ENCODE peak calls at places on chromosome 18, in nine cellular contexts. Y is activated T-cell treated with anti-CD3 and anti-CD28 coated beads, Interleukin-2, amount 50 U/mL, for 24 hours; X is EH; A is CD8-positive, alpha-beta memory T cell; C is HS-5; P is MV-4-11; T is fibroblast of the aortic adventitia; Q is iris pigment epithelial cell; H is activated CD4-positive, alpha-beta T cell treated with anti-CD3 and anti-CD28 coated beads, Interleukin-2, amount 10 ng/mL, durations not matched to agents 7 days and 5 days. Z is an unnamed sample.

GRCh38 chr18:10404148-10404547 is 50.3 kb upstream of the APCDD1 start:
- DNase-seq in Y (no peak), X (no peak), A (no peak), C (no peak), P (no peak), T (no peak), Q (no peak), H (no peak), Z (no peak)

GRCh38 chr18:49584431-49584830 is 22.6 kb downstream of the LIPG start:
- DNase-seq in Y (no peak), X (no peak), A (no peak), C (no peak), P (no peak), T (peak; percentile 39), Q (no peak), H (no peak), Z (no peak)

GRCh38 chr18:55243852-55244251 is 284.6 kb upstream of the CCDC68 start:
- DNase-seq in Y (no peak), X (peak; percentile 77), A (no peak), C (no peak), P (no peak), T (peak; percentile 93), Q (peak; percentile 75), H (no peak), Z (no peak)

GRCh38 chr18:79583984-79584401 is 95.6 kb upstream of the CTDP1 start:
- DNase-seq in Y (no peak), X (no peak), A (no peak), C (no peak), P (peak; percentile 5), T (no peak), Q (no peak), H (no peak), Z (no peak)

GRCh38 chr18:78975699-78976098 is 3.9 kb upstream of the SALL3 start:
- DNase-seq in Y (no peak), X (no peak), A (no peak), C (no peak), P (no peak), T (no peak), Q (no peak), H (no peak), Z (no peak)

GRCh38 chr18:74596959-74597661 is 560 bp upstream of the ZNF407 start:
- DNase-seq in Y (peak; percentile 85), X (peak; percentile 76), A (no peak), C (no peak), P (peak; percentile 79), T (no peak), Q (peak; percentile 71), H (peak; percentile 73), Z (no peak)

GRCh38 chr18:9861157-9861556 is 24.6 kb upstream of the TXNDC2 start:
- DNase-seq in Y (no peak), X (no peak), A (no peak), C (no peak), P (no peak), T (no peak), Q (no peak), H (no peak), Z (no peak)

GRCh38 chr18:68275616-68276015 is 439.3 kb downstream of the TMX3 start:
- DNase-seq in Y (no peak), X (peak; percentile 90), A (no peak), C (peak; percentile 30), P (no peak), T (peak; percentile 56), Q (peak; percentile 95), H (no peak), Z (peak; percentile 46)

GRCh38 chr18:70382032-70382431 is 93.2 kb downstream of the SOCS6 start:
- DNase-seq in Y (no peak), X (no peak), A (no peak), C (no peak), P (peak; percentile 41), T (no peak), Q (no peak), H (no peak), Z (no peak)

GRCh38 chr18:48548404-48548771 is 9.6 kb downstream of the CTIF start:
- DNase-seq in Y (no peak), X (peak; percentile 94), A (no peak), C (no peak), P (peak; percentile 27), T (peak; percentile 87), Q (no peak), H (no peak), Z (no peak)

GRCh38 chr18:35625232-35625631 is 43.7 kb downstream of the GALNT1 start:
- DNase-seq in Y (no peak), X (no peak), A (no peak), C (no peak), P (no peak), T (no peak), Q (no peak), H (no peak), Z (no peak)

GRCh38 chr18:61735564-61736102 is 157.2 kb downstream of the RNF152 start:
- DNase-seq in Y (no peak), X (no peak), A (no peak), C (no peak), P (no peak), T (no peak), Q (no peak), H (no peak), Z (peak; percentile 22)

GRCh38 chr18:841647-842370 is 29.8 kb upstream of the YES1 start:
- DNase-seq in Y (no peak), X (no peak), A (no peak), C (no peak), P (no peak), T (no peak), Q (no peak), H (no peak), Z (no peak)

GRCh38 chr18:10523544-10523943 is 2.3 kb upstream of the NAPG start:
- DNase-seq in Y (no peak), X (no peak), A (no peak), C (no peak), P (no peak), T (no peak), Q (no peak), H (no peak), Z (no peak)

GRCh38 chr18:58497845-58498244 is 131.0 kb downstream of the ALPK2 start:
- DNase-seq in Y (no peak), X (peak; percentile 82), A (no peak), C (peak; percentile 0), P (no peak), T (no peak), Q (no peak), H (no peak), Z (no peak)

GRCh38 chr18:58989184-58989759 is 124.6 kb downstream of the ZNF532 start:
- DNase-seq in Y (no peak), X (no peak), A (no peak), C (no peak), P (no peak), T (no peak), Q (no peak), H (no peak), Z (no peak)

GRCh38 chr18:61738488-61738887 is 154.3 kb downstream of the RNF152 start:
- DNase-seq in Y (no peak), X (peak; percentile 74), A (no peak), C (no peak), P (peak; percentile 91), T (peak; percentile 26), Q (peak; percentile 40), H (no peak), Z (peak; percentile 8)

GRCh38 chr18:8912348-8913057 is 190.0 kb upstream of the NDUFV2 start:
- DNase-seq in Y (no peak), X (peak; percentile 37), A (no peak), C (no peak), P (no peak), T (no peak), Q (no peak), H (no peak), Z (no peak)

GRCh38 chr18:50853863-50854271 is 25.1 kb upstream of the ME2 start:
- DNase-seq in Y (no peak), X (peak; percentile 15), A (no peak), C (peak; percentile 61), P (peak; percentile 89), T (peak; percentile 72), Q (peak; percentile 89), H (no peak), Z (peak; percentile 66)

GRCh38 chr18:48680871-48681270 is 142.0 kb downstream of the CTIF start:
- DNase-seq in Y (no peak), X (no peak), A (no peak), C (no peak), P (no peak), T (peak; percentile 67), Q (no peak), H (no peak), Z (no peak)

GRCh38 chr18:54147439-54147838 is 77.0 kb downstream of the MBD2 start:
- DNase-seq in Y (no peak), X (no peak), A (no peak), C (no peak), P (no peak), T (no peak), Q (no peak), H (no peak), Z (no peak)

GRCh38 chr18:56314396-56314795 is 324.0 kb downstream of the TXNL1 start:
- DNase-seq in Y (no peak), X (peak; percentile 55), A (no peak), C (no peak), P (peak; percentile 46), T (peak; percentile 32), Q (no peak), H (no peak), Z (no peak)

GRCh38 chr18:77702686-77703085 is 453.0 kb downstream of the GALR1 start:
- DNase-seq in Y (no peak), X (no peak), A (no peak), C (no peak), P (no peak), T (peak; percentile 19), Q (peak; percentile 25), H (no peak), Z (no peak)

GRCh38 chr18:73232933-73233332 is 365.1 kb upstream of the NETO1 start:
- DNase-seq in Y (no peak), X (no peak), A (no peak), C (no peak), P (peak; percentile 55), T (no peak), Q (no peak), H (no peak), Z (no peak)

GRCh38 chr18:6489977-6490376 is 75.3 kb upstream of the L3MBTL4 start:
- DNase-seq in Y (no peak), X (no peak), A (no peak), C (no peak), P (no peak), T (no peak), Q (no peak), H (no peak), Z (no peak)

Z was measured in retinal pigment epithelial cell.